ENCODE peak calls at places on chromosomes 13 and 19, in nine cellular contexts. J is NCI-H146, R is left ventricle myocardium inferior, I is nephron progenitor cell, T is fibroblast of mammary gland, Q is NCI-H187 treated with DMSO at 0.1 percent for 48 hours, V is midbrain, E is GM06990, G is Right ventricle myocardium superior. U is an unnamed sample.
A peak's percentile ranks its signal among the peaks of the same experiment; 100 is the strongest.

GRCh38 chr13:106685142-106685541 is 117.2 kb upstream of the ARGLU1 start:
- DNase-seq in V (no peak), I (no peak), G (no peak), J (no peak), Q (no peak), E (no peak), R (no peak), T (no peak), U (no peak)

GRCh38 chr19:40380199-40381037 is 9.6 kb downstream of the HIPK4 start:
- DNase-seq in G (no peak), Q (no peak), R (no peak), E (no peak), T (no peak), V (no peak), J (no peak), I (no peak), U (no peak)

GRCh38 chr13:28258401-28258800 is 120.1 kb downstream of the PAN3 start:
- DNase-seq in I (no peak), V (no peak), E (no peak), R (no peak), G (no peak), Q (no peak), T (no peak), J (no peak), U (no peak)

GRCh38 chr13:111539791-111540446 is 219.5 kb downstream of the TEX29 start:
- DNase-seq in G (no peak), E (no peak), J (no peak), V (no peak), T (no peak), R (no peak), I (no peak), Q (no peak), U (no peak)

GRCh38 chr13:44266772-44267171 is 106.9 kb upstream of the SERP2 start:
- DNase-seq in V (no peak), I (no peak), E (no peak), R (no peak), Q (no peak), J (no peak), T (no peak), G (no peak), U (no peak)

GRCh38 chr13:106565127-106565775 is 2.7 kb downstream of the ARGLU1 start:
- DNase-seq in E (no peak), R (no peak), T (no peak), V (no peak), Q (no peak), J (no peak), I (no peak), G (no peak), U (no peak)

GRCh38 chr19:28290963-28291657 is 921.8 kb downstream of the UQCRFS1 start:
- DNase-seq in V (no peak), T (no peak), G (no peak), E (no peak), I (no peak), Q (no peak), J (no peak), R (no peak), U (no peak)

GRCh38 chr19:41821003-41821735 is 23.3 kb downstream of the LYPD4 start:
- DNase-seq in J (peak; percentile 78), Q (peak; percentile 77), E (peak; percentile 51), I (peak; percentile 22), R (no peak), G (peak; percentile 26), T (peak; percentile 29), V (peak; percentile 12), U (no peak)

GRCh38 chr19:51784922-51785690 is 9.9 kb upstream of the FPR3 start:
- DNase-seq in T (peak; percentile 91), V (peak; percentile 41), R (peak; percentile 63), E (peak; percentile 25), Q (no peak), I (no peak), J (no peak), G (peak; percentile 74), U (peak; percentile 49)

GRCh38 chr13:100392709-100393630 is 195.6 kb downstream of the GGACT start:
- DNase-seq in J (peak; percentile 31), I (no peak), Q (no peak), E (no peak), R (peak; percentile 56), T (peak; percentile 100), G (no peak), V (no peak), U (peak; percentile 97)

GRCh38 chr19:5369962-5370367 is 29.4 kb upstream of the PTPRS start:
- DNase-seq in Q (no peak), R (peak; percentile 18), E (peak; percentile 28), J (no peak), I (peak; percentile 81), T (peak; percentile 28), V (no peak), G (peak; percentile 52), U (peak; percentile 60)

GRCh38 chr19:44553478-44554171 is 24.1 kb upstream of the CEACAM20 start:
- DNase-seq in T (peak; percentile 4), G (no peak), I (no peak), V (no peak), R (no peak), Q (no peak), E (no peak), J (no peak), U (no peak)

GRCh38 chr19:15236886-15237285 is 4.6 kb upstream of the EPHX3 start:
- DNase-seq in J (no peak), V (no peak), Q (no peak), T (no peak), I (no peak), G (no peak), R (no peak), E (no peak), U (no peak)

GRCh38 chr19:10113592-10113963 is 2.1 kb downstream of the P2RY11 start:
- DNase-seq in R (no peak), E (peak; percentile 63), Q (no peak), V (no peak), I (no peak), J (peak; percentile 29), T (no peak), G (no peak), U (no peak)

U was measured in adrenal gland.